ENCODE peak calls at places on chromosomes 11 and 22, in six cellular contexts. F is cardiac fibroblast; T is stimulated activated CD8-positive, alpha-beta memory T cell treated with anti-CD3 and anti-CD28 coated beads, Interleukin-15, amount 100 ng/mL, for 24 hours; B is IMR-90; A is SIG-M5; Q is AG09319. N is an unnamed sample.

GRCh38 chr11:110125632-110126031 is 32.4 kb downstream of the ZC3H12C start:
- DNase-seq in F (peak; percentile 85), T (no peak), B (peak; percentile 60), A (no peak), Q (no peak), N (no peak)

GRCh38 chr11:43963221-43963620 is 20.8 kb downstream of the C11orf96 start:
- DNase-seq in F (no peak), T (no peak), B (no peak), A (no peak), Q (no peak), N (no peak)

GRCh38 chr11:63371396-63371795 is 1.8 kb downstream of the SLC22A9 start:
- DNase-seq in F (no peak), T (no peak), B (no peak), A (no peak), Q (no peak), N (no peak)

GRCh38 chr22:32911526-32911925 is 110.0 kb downstream of the TIMP3 start:
- DNase-seq in F (no peak), T (no peak), B (no peak), A (no peak), Q (no peak), N (no peak)

GRCh38 chr11:11483622-11484021 is 130.6 kb upstream of the CSNK2A3 start:
- DNase-seq in F (no peak), T (no peak), B (no peak), A (no peak), Q (no peak), N (no peak)

GRCh38 chr11:128342511-128343133 is 244.7 kb downstream of the ETS1 start:
- DNase-seq in F (peak; percentile 77), T (no peak), B (peak; percentile 86), A (no peak), Q (no peak), N (no peak)

GRCh38 chr22:50251472-50252054 is 498 bp upstream of the HDAC10 start:
- DNase-seq in F (no peak), T (no peak), B (no peak), A (no peak), Q (no peak), N (no peak)

GRCh38 chr11:62132188-62132587 is 8.4 kb downstream of the INCENP start:
- DNase-seq in F (no peak), T (no peak), B (no peak), A (no peak), Q (no peak), N (no peak)

GRCh38 chr22:17086750-17087149 is 1.9 kb downstream of the IL17RA start:
- DNase-seq in F (no peak), T (no peak), B (no peak), A (no peak), Q (no peak), N (no peak)

GRCh38 chr22:26170795-26171194 is 1.5 kb downstream of the SEZ6L start:
- DNase-seq in F (no peak), T (no peak), B (no peak), A (no peak), Q (no peak), N (no peak)

GRCh38 chr11:83459802-83460201 is 173.6 kb upstream of the CCDC90B start:
- DNase-seq in F (no peak), T (no peak), B (no peak), A (no peak), Q (no peak), N (no peak)

GRCh38 chr11:123054301-123055065 is 7.5 kb downstream of the HSPA8 start:
- DNase-seq in F (peak; percentile 81), T (no peak), B (peak; percentile 73), A (peak; percentile 26), Q (peak; percentile 28), N (peak; percentile 23)

GRCh38 chr11:69644962-69645675 is 4.2 kb downstream of the CCND1 start:
- DNase-seq in F (no peak), T (no peak), B (no peak), A (no peak), Q (no peak), N (no peak)

GRCh38 chr11:64216879-64217278 is 9.1 kb downstream of the TRPT1 start:
- DNase-seq in F (no peak), T (no peak), B (no peak), A (no peak), Q (no peak), N (no peak)

GRCh38 chr11:112000703-112001102 is 24.5 kb upstream of the DLAT start:
- DNase-seq in F (no peak), T (no peak), B (no peak), A (no peak), Q (no peak), N (no peak)

GRCh38 chr11:2175659-2176058 is 4.0 kb upstream of the TH start:
- DNase-seq in F (peak; percentile 38), T (no peak), B (peak; percentile 52), A (no peak), Q (no peak), N (no peak)

GRCh38 chr11:10906521-10906920 is 48.7 kb upstream of the ZBED5 start:
- DNase-seq in F (peak; percentile 61), T (no peak), B (peak; percentile 56), A (no peak), Q (no peak), N (no peak)

GRCh38 chr11:2138436-2139117 is 612 bp downstream of the IGF2 start:
- DNase-seq in F (peak; percentile 16), T (no peak), B (no peak), A (no peak), Q (no peak), N (no peak)

GRCh38 chr22:48477031-48477721 is 1350.5 kb downstream of the BRD1 start:
- DNase-seq in F (no peak), T (no peak), B (no peak), A (no peak), Q (no peak), N (no peak)

GRCh38 chr11:46248270-46249102 is 29.0 kb upstream of the CREB3L1 start:
- DNase-seq in F (peak; percentile 88), T (no peak), B (peak; percentile 98), A (no peak), Q (peak; percentile 59), N (no peak)

GRCh38 chr11:57527056-57527631 is 3.4 kb downstream of the TIMM10 start:
- DNase-seq in F (peak; percentile 72), T (peak; percentile 48), B (peak; percentile 59), A (no peak), Q (no peak), N (peak; percentile 48)

GRCh38 chr11:15907806-15908205 is 448.5 kb downstream of the SOX6 start:
- DNase-seq in F (no peak), T (no peak), B (no peak), A (no peak), Q (no peak), N (no peak)

GRCh38 chr11:78205256-78205655 is 16.5 kb downstream of the USP35 start:
- DNase-seq in F (no peak), T (no peak), B (no peak), A (no peak), Q (no peak), N (no peak)

GRCh38 chr11:109772846-109773400 is 320.3 kb upstream of the ZC3H12C start:
- DNase-seq in F (no peak), T (no peak), B (no peak), A (no peak), Q (no peak), N (no peak)

GRCh38 chr11:134155456-134155855 is 68.3 kb downstream of the NCAPD3 start:
- DNase-seq in F (no peak), T (no peak), B (no peak), A (no peak), Q (no peak), N (no peak)

GRCh38 chr11:73243093-73243485 is 25.0 kb downstream of the P2RY2 start:
- DNase-seq in F (no peak), T (no peak), B (no peak), A (no peak), Q (no peak), N (no peak)

GRCh38 chr11:133966924-133967598 is 10.3 kb upstream of the IGSF9B start:
- DNase-seq in F (no peak), T (peak; percentile 43), B (no peak), A (no peak), Q (no peak), N (no peak)

GRCh38 chr11:94636388-94636787 is 69.2 kb downstream of the PIWIL4 start:
- DNase-seq in F (no peak), T (no peak), B (no peak), A (no peak), Q (no peak), N (no peak)

GRCh38 chr22:30602049-30602448 is 4.9 kb upstream of the TCN2 start:
- DNase-seq in F (peak; percentile 61), T (no peak), B (peak; percentile 43), A (no peak), Q (no peak), N (no peak)

GRCh38 chr22:39457546-39458442 is 982 bp downstream of the MGAT3 start:
- DNase-seq in F (no peak), T (no peak), B (no peak), A (no peak), Q (no peak), N (no peak)

GRCh38 chr22:17130199-17130598 is 9.0 kb upstream of the TMEM121B start:
- DNase-seq in F (no peak), T (no peak), B (peak; percentile 34), A (no peak), Q (peak; percentile 2), N (no peak)

GRCh38 chr11:118938491-118939411 is 13.0 kb upstream of the BCL9L start:
- DNase-seq in F (peak; percentile 35), T (no peak), B (peak; percentile 74), A (no peak), Q (no peak), N (no peak)

GRCh38 chr11:128620306-128621175 is 33.2 kb upstream of the ETS1 start:
- DNase-seq in F (no peak), T (no peak), B (peak; percentile 33), A (no peak), Q (no peak), N (no peak)

GRCh38 chr11:50246699-50247098 is 214.0 kb downstream of the OR4C45 start:
- DNase-seq in F (no peak), T (no peak), B (no peak), A (no peak), Q (no peak), N (no peak)